ENCODE peak calls at places on chromosome 20, in six cellular contexts. F is mesendoderm, D is IMR-90, U is esophagus muscularis mucosa, K is ovary, M is stomach. W is an unnamed sample. For H3K27me3, the result is how much of the 10 kb centered on the place peaks cover.

GRCh38 chr20:2460752-2461424 is 9.7 kb downstream of the SNRPB start:
- DNase-seq in M (no peak), U (no peak), K (no peak), D (no peak), F (no peak), W (no peak)

GRCh38 chr20:358891-359555 is 12.1 kb downstream of the NRSN2 start:
- DNase-seq in D (no peak), K (no peak), F (no peak), U (no peak), M (no peak), W (no peak)

GRCh38 chr20:5900908-5901307 is 49.4 kb downstream of the TRMT6 start:
- DNase-seq in D (no peak), K (no peak), M (no peak), U (no peak), F (no peak), W (no peak)

GRCh38 chr20:23255658-23256385 is 94.8 kb upstream of the NXT1 start:
- DNase-seq in F (no peak), M (no peak), U (peak), K (no peak), D (peak), W (no peak)

GRCh38 chr20:57112448-57112847 is 154.0 kb downstream of the BMP7 start:
- DNase-seq in D (no peak), U (no peak), K (no peak), F (no peak), M (no peak), W (no peak)

GRCh38 chr20:13717631-13718044 is 67.1 kb downstream of the ESF1 start:
- DNase-seq in D (no peak), F (no peak), U (no peak), K (no peak), M (no peak), W (no peak)

GRCh38 chr20:1383621-1384404 is 9.0 kb downstream of the FKBP1A start:
- DNase-seq in M (no peak), D (no peak), K (no peak), U (no peak), F (no peak), W (peak)

GRCh38 chr20:42204261-42204660 is 586.1 kb upstream of the CHD6 start:
- DNase-seq in M (no peak), D (no peak), U (no peak), F (peak), K (no peak), W (no peak)

GRCh38 chr20:32482251-32483220 is 102.6 kb downstream of the NOL4L start:
- DNase-seq in K (peak), F (peak), U (no peak), D (no peak), M (peak), W (no peak)

GRCh38 chr20:14334306-14334930 is 3.0 kb downstream of the FLRT3 start:
- DNase-seq in D (peak), K (peak), U (no peak), M (peak), F (peak), W (peak)

GRCh38 chr20:21618697-21619421 is 86.6 kb upstream of the PAX1 start:
- DNase-seq in D (no peak), K (no peak), U (peak), M (no peak), F (no peak), W (no peak)

GRCh38 chr20:13458860-13459451 is 179.8 kb downstream of the TASP1 start:
- DNase-seq in F (peak), K (no peak), M (no peak), U (no peak), D (peak), W (no peak)

GRCh38 chr20:7693761-7694160 is 246.5 kb downstream of the HAO1 start:
- DNase-seq in K (no peak), U (no peak), F (no peak), D (no peak), M (no peak), W (no peak)

GRCh38 chr20:63863798-63864544 is 1.1 kb upstream of the TPD52L2 start:
- DNase-seq in D (peak), U (no peak), F (peak), M (peak), K (peak), W (peak)

GRCh38 chr20:10673831-10674683 is at the start of gene JAG1:
- DNase-seq in M (peak), U (peak), D (peak), K (peak), F (peak), W (peak)

GRCh38 chr20:18404172-18404571 is 62.7 kb downstream of the DZANK1 start:
- DNase-seq in D (no peak), U (no peak), M (no peak), K (no peak), F (no peak), W (no peak)

GRCh38 chr20:43188234-43188653 is 1.5 kb downstream of the PTPRT start:
- DNase-seq in K (no peak), M (no peak), F (peak), U (no peak), D (no peak), W (no peak)

GRCh38 chr20:31494131-31494530 is 19.0 kb downstream of the REM1 start:
- DNase-seq in D (peak), K (peak), M (no peak), F (peak), U (no peak), W (no peak)

GRCh38 chr20:10864076-10864672 is 190.4 kb upstream of the JAG1 start:
- DNase-seq in D (no peak), F (no peak), U (no peak), K (no peak), M (peak), W (peak)

GRCh38 chr20:56003966-56004365 is 1.4 kb downstream of the CBLN4 start:
- DNase-seq in M (no peak), U (no peak), D (no peak), F (peak), K (peak), W (no peak)

GRCh38 chr20:43939762-43940121 is 25.1 kb downstream of the TOX2 start:
- DNase-seq in D (no peak), F (no peak), K (no peak), M (no peak), U (no peak), W (no peak)

GRCh38 chr20:19275630-19276071 is 63.2 kb downstream of the SLC24A3 start:
- DNase-seq in F (no peak), K (peak), D (no peak), M (peak), U (no peak), W (peak)

GRCh38 chr20:8007490-8007889 is 12.1 kb downstream of the TMX4 start:
- DNase-seq in K (no peak), D (no peak), F (peak), M (no peak), U (no peak), W (no peak)

GRCh38 chr20:25223179-25223661 is 24.7 kb upstream of the PYGB start:
- DNase-seq in K (no peak), M (peak), F (peak), U (no peak), D (peak), W (no peak)

GRCh38 chr20:7924692-7925091 is 15.6 kb downstream of the HAO1 start:
- DNase-seq in K (no peak), D (peak), M (no peak), U (no peak), F (peak), W (no peak)

GRCh38 chr20:11716239-11716944 is 201.3 kb upstream of the BTBD3 start:
- DNase-seq in F (peak), D (peak), M (no peak), U (no peak), K (no peak), W (no peak)

GRCh38 chr20:52103911-52104545 is 87.6 kb downstream of the ZFP64 start:
- DNase-seq in K (no peak), U (no peak), F (peak), D (peak), M (no peak), W (no peak)

GRCh38 chr20:45465492-45466266 is 3.9 kb upstream of the WFDC2 start:
- DNase-seq in M (no peak), D (no peak), K (no peak), U (no peak), F (no peak), W (no peak)

GRCh38 chr20:45469336-45470261 is at the start of gene WFDC2:
- DNase-seq in F (peak), U (no peak), D (no peak), M (peak), K (no peak), W (peak)

GRCh38 chr20:45470262-45470931 is 844 bp downstream of the WFDC2 start:
- DNase-seq in D (no peak), F (peak), K (no peak), U (no peak), M (peak), W (peak)

GRCh38 chr20:45467172-45467571 is 2.4 kb upstream of the WFDC2 start:
- DNase-seq in D (no peak), U (no peak), F (no peak), K (no peak), M (no peak), W (no peak)

GRCh38 chr20:45467861-45468260 is 1.7 kb upstream of the WFDC2 start:
- DNase-seq in U (no peak), M (peak), K (no peak), F (no peak), D (no peak), W (no peak)
- H3K27me3 ChIP-seq in U (under half), M (under half), K (under half), F (under half), D (half or more), W (under half)

GRCh38 chr20:58433759-58434158 is 44.7 kb downstream of the VAPB start:
- DNase-seq in U (no peak), D (peak), F (no peak), K (peak), M (no peak), W (no peak)
- H3K27ac ChIP-seq in U (no peak), D (peak), F (no peak), K (no peak), M (no peak), W (no peak)

DNA sequence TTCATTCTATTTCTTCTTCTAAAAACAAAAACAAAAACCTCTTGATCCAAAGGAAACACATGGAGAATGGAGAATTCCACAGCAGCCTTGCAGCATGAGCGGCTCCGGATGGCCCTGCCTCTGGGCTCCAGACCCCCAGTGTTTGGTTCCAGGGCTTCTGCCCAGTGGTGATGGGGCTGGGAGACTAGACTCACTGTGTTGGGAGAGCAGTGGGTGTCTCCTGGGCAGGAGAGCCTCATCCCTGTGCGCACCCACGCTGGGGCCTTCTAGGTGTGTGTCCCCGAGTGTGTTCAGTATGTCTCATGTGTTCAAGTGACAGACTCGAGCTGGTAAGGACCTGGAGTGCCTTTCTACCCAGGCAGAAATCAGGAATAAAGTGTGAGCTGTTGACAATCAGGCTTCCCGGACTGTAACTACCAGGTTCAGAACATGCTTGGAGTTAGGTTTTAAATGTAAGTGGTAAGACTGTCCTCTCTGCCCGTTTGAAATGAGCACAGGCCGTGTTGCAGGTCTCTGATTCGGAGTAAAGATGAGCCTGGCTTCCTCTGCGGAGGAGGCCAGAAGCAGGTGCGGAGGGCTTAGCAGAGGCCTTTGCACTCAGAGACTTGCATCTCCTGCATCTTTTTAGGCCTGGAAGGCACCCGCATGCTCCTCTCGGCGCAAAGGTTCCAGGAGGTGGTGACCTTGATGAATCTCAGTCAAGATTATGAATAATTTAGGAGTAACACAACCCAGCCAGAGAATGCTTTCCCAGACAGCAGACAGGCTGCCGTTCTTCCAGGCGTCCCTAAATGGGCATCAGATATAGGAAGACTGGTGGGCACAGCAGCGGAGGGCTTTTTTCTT is 253.6 kb downstream of the CDH26 start:
- DNase-seq in K (no peak), D (no peak), F (no peak), M (no peak), U (peak), W (no peak)
- H3K27me3 ChIP-seq in K (under half), D (under half), F (under half), M (under half), U (under half), W (under half)

GRCh38 chr20:34512266-34512954 is 3.8 kb upstream of the DYNLRB1 start:
- DNase-seq in D (peak), F (no peak), K (no peak), M (no peak), U (no peak), W (no peak)
- H3K27ac ChIP-seq in D (no peak), F (no peak), K (no peak), M (no peak), U (no peak), W (no peak)

GRCh38 chr20:48750376-48750775 is 77.4 kb downstream of the PREX1 start:
- DNase-seq in K (no peak), F (no peak), U (no peak), D (no peak), M (no peak), W (no peak)

GRCh38 chr20:48752963-48753362 is 74.8 kb downstream of the PREX1 start:
- DNase-seq in U (no peak), K (no peak), D (no peak), M (no peak), F (no peak), W (no peak)

GRCh38 chr20:48754269-48754668 is 73.5 kb downstream of the PREX1 start:
- DNase-seq in K (no peak), F (no peak), D (no peak), U (no peak), M (no peak), W (no peak)

GRCh38 chr20:48750941-48751620 is 76.7 kb downstream of the PREX1 start:
- DNase-seq in K (no peak), M (peak), F (peak), U (no peak), D (no peak), W (peak)

DNA sequence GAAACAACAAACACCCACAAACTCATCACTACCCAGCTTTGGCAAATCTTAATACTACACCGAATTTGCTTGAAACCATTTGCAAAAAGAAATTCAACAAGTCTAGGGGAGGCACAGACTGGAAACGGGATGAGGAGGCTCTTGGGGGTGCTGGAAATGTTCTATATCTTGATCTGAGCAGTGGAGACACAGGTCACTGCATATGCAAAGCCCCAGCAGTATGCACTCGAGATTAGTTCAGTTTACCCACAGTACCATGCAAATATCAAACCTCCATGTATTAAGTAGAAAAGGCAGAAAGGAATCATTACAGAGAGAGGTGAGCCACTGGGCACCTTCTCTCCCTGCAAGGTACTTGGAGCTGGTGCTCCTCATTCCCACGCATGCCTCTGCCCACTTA is 75.9 kb downstream of the PREX1 start:
- DNase-seq in D (no peak), F (no peak), U (no peak), K (no peak), M (no peak), W (no peak)
- H3K27me3 ChIP-seq in D (under half), F (under half), U (under half), K (under half), M (under half), W (under half)

GRCh38 chr20:45821942-45822341 is 5.2 kb downstream of the TNNC2 start:
- DNase-seq in F (no peak), M (no peak), U (no peak), K (no peak), D (no peak), W (no peak)

GRCh38 chr20:45826381-45827019 is 612 bp downstream of the TNNC2 start:
- DNase-seq in D (peak), M (no peak), U (no peak), K (peak), F (peak), W (no peak)

GRCh38 chr20:45823949-45824835 is 2.9 kb downstream of the TNNC2 start:
- DNase-seq in K (peak), F (peak), D (no peak), M (peak), U (no peak), W (no peak)

GRCh38 chr20:45819466-45819865 is 7.0 kb downstream of the UBE2C start:
- DNase-seq in M (no peak), K (no peak), D (no peak), F (peak), U (no peak), W (no peak)

GRCh38 chr20:45822863-45823262 is 4.2 kb downstream of the TNNC2 start:
- DNase-seq in F (no peak), U (no peak), D (peak), M (peak), K (no peak), W (no peak)
- H3K27ac ChIP-seq in F (no peak), U (no peak), D (no peak), M (no peak), K (no peak), W (no peak)

GRCh38 chr20:49469060-49469459 is 13.4 kb downstream of the KCNB1 start:
- DNase-seq in F (no peak), D (no peak), K (no peak), U (no peak), M (no peak), W (no peak)
- H3K27me3 ChIP-seq in F (under half), D (under half), K (under half), U (under half), M (under half), W (under half)

DNA sequence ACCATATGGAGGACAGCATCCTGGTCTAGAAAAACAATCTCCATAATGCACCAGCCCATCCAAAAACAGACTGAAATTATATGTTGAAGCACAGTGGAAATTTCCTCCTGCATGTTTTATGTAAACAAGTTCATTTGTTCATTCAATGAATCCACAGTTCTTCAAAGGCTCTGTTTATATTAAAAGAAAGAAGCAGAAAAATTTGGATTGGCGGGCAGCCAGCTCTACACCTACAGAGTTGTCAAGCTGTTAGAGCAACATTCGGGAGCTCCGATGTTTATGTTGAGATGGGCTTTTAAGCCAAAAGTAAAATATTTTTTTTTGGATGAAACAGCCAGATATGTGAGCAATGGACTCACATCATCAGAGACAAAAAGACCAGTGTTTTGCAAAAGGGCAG is 395.4 kb upstream of the SULF2 start:
- DNase-seq in F (no peak), K (no peak), D (peak), M (no peak), U (no peak), W (no peak)
- H3K27ac ChIP-seq in F (no peak), K (no peak), D (peak), M (no peak), U (peak), W (no peak)

GRCh38 chr20:62557425-62557824 is 81.6 kb upstream of the GATA5 start:
- DNase-seq in K (no peak), D (no peak), F (no peak), M (no peak), U (no peak), W (no peak)

GRCh38 chr20:62561182-62561581 is 81.1 kb upstream of the SLCO4A1 start:
- DNase-seq in K (no peak), F (no peak), D (no peak), U (no peak), M (no peak), W (no peak)

GRCh38 chr20:62557999-62558408 is 82.2 kb upstream of the GATA5 start:
- DNase-seq in U (no peak), M (no peak), D (no peak), F (no peak), K (no peak), W (no peak)

GRCh38 chr20:62560162-62560561 is 82.1 kb upstream of the SLCO4A1 start:
- DNase-seq in U (no peak), M (no peak), D (no peak), F (no peak), K (no peak), W (no peak)

GRCh38 chr20:62558779-62559178 is 83.0 kb upstream of the GATA5 start:
- DNase-seq in U (no peak), K (no peak), D (no peak), M (no peak), F (no peak), W (no peak)
- H3K27me3 ChIP-seq in U (under half), K (under half), D (half or more), M (under half), F (under half), W (under half)